ENCODE peak calls at places on chromosome 15, in five cellular contexts. U, S, K, Y and O are unnamed samples.

GRCh38 chr15:66498501-66499386 is 1.2 kb upstream of the SNAPC5 start:
- DNase-seq in U (peak), S (no peak), K (peak), Y (no peak), O (no peak)

GRCh38 chr15:89187301-89187700 is 34.1 kb downstream of the RLBP1 start:
- DNase-seq in U (no peak), S (no peak), K (no peak), Y (no peak), O (no peak)

GRCh38 chr15:70580958-70581357 is 182.4 kb downstream of the UACA start:
- DNase-seq in U (no peak), S (no peak), K (no peak), Y (no peak), O (no peak)

GRCh38 chr15:84878504-84878903 is 6.0 kb upstream of the SLC28A1 start:
- DNase-seq in U (peak), S (peak), K (peak), Y (peak), O (peak)

GRCh38 chr15:89912674-89913396 is at the start of gene ARPIN:
- DNase-seq in U (peak), S (no peak), K (peak), Y (no peak), O (peak)

GRCh38 chr15:100172356-100173024 is 169.3 kb downstream of the ADAMTS17 start:
- DNase-seq in U (no peak), S (peak), K (no peak), Y (no peak), O (no peak)

GRCh38 chr15:81097893-81098280 is 36.2 kb upstream of the CFAP161 start:
- DNase-seq in U (no peak), S (peak), K (no peak), Y (no peak), O (no peak)

GRCh38 chr15:60932051-60932915 is 296.8 kb downstream of the RORA start:
- DNase-seq in U (no peak), S (peak), K (peak), Y (no peak), O (no peak)

GRCh38 chr15:27017168-27017809 is 46.3 kb downstream of the GABRG3 start:
- DNase-seq in U (peak), S (no peak), K (peak), Y (peak), O (peak)

GRCh38 chr15:92226020-92226612 is 167.6 kb upstream of the ST8SIA2 start:
- DNase-seq in U (peak), S (no peak), K (no peak), Y (no peak), O (peak)

GRCh38 chr15:50820808-50821382 is 55.4 kb upstream of the SPPL2A start:
- DNase-seq in U (no peak), S (no peak), K (no peak), Y (no peak), O (no peak)

GRCh38 chr15:91989821-91990220 is 136.3 kb downstream of the SLCO3A1 start:
- DNase-seq in U (no peak), S (no peak), K (no peak), Y (no peak), O (no peak)

GRCh38 chr15:67690936-67691335 is 134.4 kb upstream of the SKOR1 start:
- DNase-seq in U (no peak), S (no peak), K (peak), Y (no peak), O (no peak)

GRCh38 chr15:79115971-79116370 is 25.4 kb upstream of the RASGRF1 start:
- DNase-seq in U (no peak), S (no peak), K (no peak), Y (no peak), O (no peak)

GRCh38 chr15:63436872-63437375 is 55.3 kb upstream of the CA12 start:
- DNase-seq in U (no peak), S (peak), K (peak), Y (peak), O (no peak)

GRCh38 chr15:80179025-80179759 is 26.4 kb downstream of the FAH start:
- DNase-seq in U (no peak), S (no peak), K (peak), Y (no peak), O (no peak)

GRCh38 chr15:99343208-99343607 is 91.9 kb downstream of the LRRC28 start:
- DNase-seq in U (no peak), S (no peak), K (no peak), Y (no peak), O (no peak)

GRCh38 chr15:91108421-91108820 is 8.4 kb downstream of the SV2B start:
- DNase-seq in U (no peak), S (no peak), K (no peak), Y (no peak), O (no peak)

GRCh38 chr15:70566047-70566835 is 197.1 kb downstream of the UACA start:
- DNase-seq in U (no peak), S (peak), K (peak), Y (no peak), O (peak)

GRCh38 chr15:55827204-55827603 is 84.3 kb upstream of the PRTG start:
- DNase-seq in U (no peak), S (no peak), K (no peak), Y (no peak), O (no peak)

GRCh38 chr15:94131875-94132274 is 99.5 kb upstream of the MCTP2 start:
- DNase-seq in U (no peak), S (no peak), K (no peak), Y (no peak), O (no peak)

GRCh38 chr15:49236869-49237268 is 66.8 kb downstream of the GALK2 start:
- DNase-seq in U (no peak), S (no peak), K (no peak), Y (no peak), O (no peak)
- TF ChIP-seq CTCF in U (no peak), S (no peak), K (no peak), Y (no peak), O (no peak)

GRCh38 chr15:47374222-47374621 is 343.1 kb upstream of the SEMA6D start:
- DNase-seq in U (no peak), S (no peak), K (no peak), Y (no peak), O (peak)
- TF ChIP-seq CTCF in U (no peak), S (no peak), K (peak), Y (no peak), O (no peak)

DNA sequence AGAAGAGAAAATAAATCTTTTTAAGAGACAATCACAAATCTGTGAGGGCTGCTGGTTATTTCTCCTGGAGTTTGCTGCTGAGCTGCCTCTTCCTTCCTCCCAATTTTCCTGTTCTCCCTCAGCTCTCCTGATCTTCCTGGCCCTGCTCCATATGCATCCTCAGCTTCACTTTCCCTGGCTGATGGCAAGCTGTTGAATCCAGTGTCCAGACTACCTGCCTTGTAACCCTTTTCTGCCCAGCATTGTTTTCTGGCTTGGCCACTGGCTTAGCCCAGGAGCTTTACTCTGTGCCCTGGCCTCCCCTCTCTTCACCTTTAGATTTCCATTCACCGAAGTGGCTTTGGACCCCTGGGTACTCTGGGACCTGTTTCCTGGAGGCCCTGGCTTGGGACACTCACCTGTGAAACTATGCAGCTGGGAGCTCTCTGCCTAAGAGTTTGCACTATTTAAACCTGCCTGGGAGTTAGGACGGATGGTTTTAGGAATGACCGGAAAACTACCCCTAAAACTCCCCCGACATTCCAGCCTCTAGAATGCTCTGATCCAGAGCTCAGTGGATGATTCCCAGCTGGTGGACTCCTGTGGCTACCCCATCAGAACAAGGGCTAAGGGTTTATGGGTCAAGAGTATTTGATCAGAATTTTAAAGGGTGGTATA is 90.0 kb downstream of the RBPMS2 start:
- DNase-seq in U (no peak), S (peak), K (no peak), Y (no peak), O (no peak)
- TF ChIP-seq CTCF in U (no peak), S (no peak), K (no peak), Y (no peak), O (no peak)

GRCh38 chr15:44128443-44128842 is 66.6 kb downstream of the FRMD5 start:
- DNase-seq in U (no peak), S (no peak), K (no peak), Y (no peak), O (no peak)

GRCh38 chr15:44129911-44130310 is 65.2 kb downstream of the FRMD5 start:
- DNase-seq in U (no peak), S (no peak), K (no peak), Y (no peak), O (no peak)

GRCh38 chr15:44132057-44132456 is 63.0 kb downstream of the FRMD5 start:
- DNase-seq in U (no peak), S (no peak), K (no peak), Y (no peak), O (no peak)

GRCh38 chr15:44125879-44126278 is 69.2 kb downstream of the FRMD5 start:
- DNase-seq in U (no peak), S (no peak), K (no peak), Y (no peak), O (no peak)

DNA sequence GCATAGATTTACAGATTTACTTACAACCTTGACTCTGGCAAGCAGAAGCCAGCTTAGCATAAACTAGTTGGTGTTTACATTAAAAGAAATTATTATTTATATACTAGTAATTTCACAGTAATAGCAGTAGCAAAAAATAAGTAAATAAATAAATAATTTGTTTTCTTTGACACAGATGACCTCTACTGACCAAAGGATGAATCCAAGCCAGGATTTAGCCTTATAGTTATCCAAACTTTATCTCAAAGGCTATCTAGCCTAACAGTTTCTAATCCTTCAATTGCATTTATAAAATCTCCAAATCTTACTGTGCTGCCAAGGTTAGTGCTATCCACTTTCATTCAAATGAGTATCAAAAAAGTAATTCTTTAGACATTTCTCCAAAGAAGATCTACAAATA is 64.3 kb downstream of the FRMD5 start:
- DNase-seq in U (no peak), S (no peak), K (no peak), Y (no peak), O (no peak)
- TF ChIP-seq CTCF in U (peak), S (no peak), K (no peak), Y (no peak), O (no peak)